ENCODE peak calls at places on chromosomes 7 and 10, in nine cellular contexts. I is ovary, Q is neural crest cell, F is GM06990, H is GM20000, A is psoas muscle, X is fibroblast of mammary gland, G is AG09309, Y is heart right ventricle. P is an unnamed sample.
A peak's percentile ranks its signal among the peaks of the same experiment; 100 is the strongest.

GRCh38 chr10:73094249-73094850 is 2.3 kb downstream of the P4HA1 start:
- DNase-seq in I (no peak), A (no peak), F (no peak), X (peak; percentile 20), G (no peak), H (no peak), Y (no peak), Q (no peak), P (no peak)

GRCh38 chr7:44637788-44638594 is 31.6 kb downstream of the OGDH start:
- DNase-seq in H (peak; percentile 71), F (peak; percentile 76), Y (no peak), A (peak; percentile 72), X (peak; percentile 98), I (no peak), G (peak; percentile 81), Q (no peak), P (peak; percentile 79)

GRCh38 chr7:4715385-4715770 is 33.3 kb downstream of the FOXK1 start:
- DNase-seq in Q (no peak), G (no peak), X (peak; percentile 94), A (peak; percentile 85), H (no peak), I (no peak), Y (peak; percentile 69), F (no peak), P (no peak)

GRCh38 chr7:92793656-92794205 is 42.6 kb downstream of the CDK6 start:
- DNase-seq in G (no peak), X (no peak), Y (no peak), F (no peak), Q (no peak), A (no peak), I (no peak), H (no peak), P (no peak)

GRCh38 chr7:18386590-18386989 is 109.0 kb upstream of the HDAC9 start:
- DNase-seq in G (no peak), Q (no peak), H (no peak), X (no peak), Y (no peak), I (no peak), F (no peak), A (no peak), P (no peak)

GRCh38 chr7:131027287-131027773 is 293.3 kb upstream of the KLF14 start:
- DNase-seq in Y (peak; percentile 30), F (no peak), H (no peak), A (peak; percentile 69), X (peak; percentile 97), Q (no peak), I (no peak), G (peak; percentile 89), P (no peak)

GRCh38 chr7:79980376-79980775 is 154.3 kb upstream of the GNAI1 start:
- DNase-seq in X (no peak), Q (no peak), G (no peak), Y (no peak), H (no peak), A (no peak), F (no peak), I (no peak), P (no peak)

GRCh38 chr10:49737474-49738201 is 24.5 kb downstream of the OGDHL start:
- DNase-seq in X (no peak), Y (no peak), H (no peak), A (no peak), I (no peak), G (no peak), Q (no peak), F (no peak), P (no peak)

GRCh38 chr7:43199333-43199732 is 86.9 kb downstream of the HECW1 start:
- DNase-seq in X (peak; percentile 57), I (no peak), G (no peak), H (no peak), A (no peak), F (no peak), Q (no peak), Y (no peak), P (no peak)

GRCh38 chr7:33710608-33711007 is 194.7 kb upstream of the BMPER start:
- DNase-seq in Q (no peak), Y (no peak), G (no peak), H (no peak), X (no peak), F (no peak), A (no peak), I (no peak), P (no peak)

GRCh38 chr10:27783660-27784059 is 38.0 kb upstream of the MKX start:
- DNase-seq in H (no peak), A (no peak), I (no peak), Y (no peak), X (peak; percentile 63), F (no peak), Q (no peak), G (peak; percentile 60), P (no peak)
- TF ChIP-seq CTCF in H (no peak), A (peak; percentile 11), I (no peak), Y (peak; percentile 35), X (peak; percentile 46), F (peak; percentile 11), Q (peak; percentile 45), G (peak; percentile 83), P (no peak)

GRCh38 chr10:93131956-93132355 is 58.3 kb downstream of the CYP26A1 start:
- DNase-seq in G (no peak), A (no peak), X (no peak), Q (no peak), Y (no peak), H (no peak), I (no peak), F (no peak), P (no peak)

GRCh38 chr10:93121311-93121710 is 47.6 kb downstream of the CYP26A1 start:
- DNase-seq in G (no peak), F (no peak), X (no peak), H (no peak), Y (no peak), Q (no peak), A (no peak), I (no peak), P (no peak)

GRCh38 chr10:93123766-93124165 is 50.1 kb downstream of the CYP26A1 start:
- DNase-seq in H (no peak), G (no peak), I (no peak), F (no peak), Q (no peak), X (no peak), A (no peak), Y (no peak), P (no peak)

GRCh38 chr10:93124580-93125318 is 51.1 kb downstream of the CYP26A1 start:
- DNase-seq in A (no peak), Y (no peak), Q (no peak), I (no peak), G (no peak), H (no peak), F (peak; percentile 18), X (no peak), P (no peak)

DNA sequence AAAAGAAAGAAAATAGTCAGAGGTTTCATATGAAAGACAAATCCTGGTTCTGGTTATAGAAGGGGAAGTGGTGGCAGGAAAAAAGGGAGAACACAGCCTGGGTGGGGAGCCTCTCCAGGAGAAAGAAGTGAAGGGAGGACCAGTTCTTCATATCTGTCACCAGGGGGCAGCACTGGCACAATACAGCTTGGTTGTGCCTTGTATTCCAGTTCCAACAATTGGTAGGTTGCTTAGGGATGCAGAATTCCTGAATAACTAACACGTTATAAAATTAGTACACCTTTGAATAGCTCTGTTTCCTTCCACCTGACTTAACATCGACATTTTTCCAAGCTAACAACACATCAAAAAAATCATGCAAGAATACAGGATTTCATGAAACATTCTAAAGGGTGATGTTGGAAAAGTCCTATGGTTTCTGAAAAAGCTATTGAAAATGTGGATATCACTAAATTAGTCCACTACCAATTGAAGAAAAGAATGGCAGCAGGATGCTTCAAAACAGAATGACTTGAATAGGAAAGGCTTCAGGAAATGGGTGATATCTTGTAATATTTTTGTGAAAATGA is 52.9 kb downstream of the CYP26A1 start:
- DNase-seq in Q (no peak), X (no peak), I (no peak), H (no peak), F (no peak), G (no peak), A (no peak), Y (no peak), P (no peak)
- TF ChIP-seq CTCF in Q (peak; percentile 56), X (peak; percentile 48), I (no peak), H (peak; percentile 17), F (peak; percentile 29), G (peak; percentile 36), A (no peak), Y (no peak), P (no peak)

GRCh38 chr10:69825604-69826003 is 23.9 kb downstream of the COL13A1 start:
- DNase-seq in Y (no peak), G (no peak), I (no peak), Q (no peak), H (no peak), A (no peak), F (no peak), X (no peak), P (no peak)

GRCh38 chr10:69829792-69830191 is 28.1 kb downstream of the COL13A1 start:
- DNase-seq in A (no peak), Q (no peak), X (no peak), F (no peak), H (no peak), G (no peak), Y (no peak), I (no peak), P (no peak)

GRCh38 chr10:69826094-69826493 is 24.4 kb downstream of the COL13A1 start:
- DNase-seq in A (no peak), I (no peak), F (no peak), Y (no peak), H (no peak), Q (no peak), G (no peak), X (no peak), P (no peak)

GRCh38 chr10:69828115-69828870 is 26.6 kb downstream of the COL13A1 start:
- DNase-seq in X (no peak), A (no peak), F (no peak), Q (no peak), Y (no peak), H (no peak), I (no peak), G (no peak), P (no peak)

DNA sequence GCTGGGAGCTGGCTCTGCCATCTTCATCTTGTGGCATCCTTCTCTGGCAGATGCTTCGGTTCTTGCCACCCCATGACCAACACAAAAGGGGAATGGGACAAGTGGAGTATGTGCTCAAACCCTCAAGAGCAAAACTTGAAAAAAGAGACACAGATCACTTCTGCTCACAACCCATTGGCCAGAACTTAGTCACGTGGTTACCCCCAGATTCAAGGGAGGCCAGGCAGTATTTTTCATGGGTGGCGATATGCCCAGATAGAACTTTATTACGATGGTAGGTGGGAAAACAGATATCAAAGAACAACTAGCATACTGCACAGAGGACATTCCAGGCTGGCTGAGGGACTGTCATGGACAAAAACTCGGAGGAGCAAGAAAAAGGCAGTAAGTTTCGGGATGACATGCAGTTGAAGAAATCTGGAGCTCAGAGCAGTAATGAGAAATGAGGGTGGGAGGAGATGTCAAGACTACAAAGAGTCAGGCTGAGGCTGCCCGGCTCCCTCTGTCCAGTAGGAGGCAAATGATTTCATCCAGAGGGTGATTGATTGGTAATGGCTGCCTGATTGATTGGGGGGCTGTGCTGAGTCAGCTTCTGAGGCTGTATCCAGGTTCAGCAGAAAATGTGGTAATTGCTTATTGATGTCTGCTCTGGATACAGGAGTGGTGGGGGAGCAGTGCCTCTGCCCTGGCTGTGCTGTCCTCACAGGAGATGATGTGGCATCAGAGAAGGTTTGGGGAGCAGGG is 25.3 kb downstream of the COL13A1 start:
- DNase-seq in I (no peak), Y (no peak), X (no peak), G (no peak), H (no peak), F (no peak), A (no peak), Q (no peak), P (no peak)
- TF ChIP-seq CTCF in I (no peak), Y (no peak), X (peak; percentile 2), G (no peak), H (no peak), F (no peak), A (no peak), Q (peak; percentile 33), P (no peak)

GRCh38 chr10:109022417-109023049 is 900.8 kb downstream of the XPNPEP1 start:
- DNase-seq in G (no peak), H (no peak), Q (no peak), A (no peak), X (no peak), F (no peak), I (no peak), Y (no peak), P (no peak)
- TF ChIP-seq CTCF in G (no peak), H (no peak), Q (no peak), A (no peak), X (no peak), F (no peak), I (no peak), Y (no peak), P (no peak)